ENCODE peak calls at places on chromosome 10, in nine cellular contexts. R, E, Y, M, C, P, N, X and O are unnamed samples. For H3K36me3, the result is how much of the 10 kb centered on the place peaks cover.

GRCh38 chr10:52883996-52884871 is 111.7 kb upstream of the MBL2 start:
- DNase-seq in R (peak), E (peak), Y (peak), M (peak), C (peak), P (peak), N (peak), X (peak), O (peak)

GRCh38 chr10:88234332-88234731 is 348.8 kb downstream of the RNLS start:
- DNase-seq in R (no peak), E (no peak), Y (no peak), M (no peak), C (no peak), P (no peak), N (no peak), X (no peak), O (no peak)

GRCh38 chr10:129794056-129794455 is 170.0 kb downstream of the EBF3 start:
- DNase-seq in R (no peak), E (no peak), Y (no peak), M (no peak), C (no peak), P (no peak), N (no peak), X (no peak), O (no peak)

GRCh38 chr10:8404721-8405120 is 350.2 kb downstream of the GATA3 start:
- DNase-seq in R (peak), E (peak), Y (no peak), M (no peak), C (no peak), P (no peak), N (no peak), X (peak), O (no peak)

GRCh38 chr10:655184-655583 is 34.3 kb downstream of the DIP2C start:
- DNase-seq in R (no peak), E (no peak), Y (peak), M (no peak), C (no peak), P (no peak), N (no peak), X (no peak), O (no peak)

GRCh38 chr10:120818301-120818700 is 32.9 kb upstream of the WDR11 start:
- DNase-seq in R (no peak), E (no peak), Y (no peak), M (no peak), C (no peak), P (no peak), N (no peak), X (no peak), O (peak)

GRCh38 chr10:20105931-20106330 is 289.7 kb downstream of the PLXDC2 start:
- DNase-seq in R (no peak), E (peak), Y (no peak), M (no peak), C (no peak), P (peak), N (no peak), X (no peak), O (no peak)

GRCh38 chr10:98063740-98064027 is 33.3 kb upstream of the CRTAC1 start:
- DNase-seq in R (no peak), E (no peak), Y (no peak), M (no peak), C (no peak), P (no peak), N (no peak), X (no peak), O (no peak)

GRCh38 chr10:34305189-34305588 is 509.9 kb downstream of the PARD3 start:
- DNase-seq in R (no peak), E (no peak), Y (peak), M (no peak), C (peak), P (no peak), N (no peak), X (peak), O (no peak)

GRCh38 chr10:69089638-69090599 is 2.0 kb downstream of the SRGN start:
- DNase-seq in R (peak), E (peak), Y (no peak), M (no peak), C (no peak), P (peak), N (no peak), X (peak), O (no peak)

GRCh38 chr10:133405844-133406527 is 12.0 kb downstream of the MTG1 start:
- DNase-seq in R (no peak), E (peak), Y (no peak), M (no peak), C (no peak), P (no peak), N (peak), X (no peak), O (no peak)
- H3K36me3 ChIP-seq in R (under half), E (under half), Y (under half), M (under half), C (half or more), P (under half), N (under half), X (under half), O (under half)

DNA sequence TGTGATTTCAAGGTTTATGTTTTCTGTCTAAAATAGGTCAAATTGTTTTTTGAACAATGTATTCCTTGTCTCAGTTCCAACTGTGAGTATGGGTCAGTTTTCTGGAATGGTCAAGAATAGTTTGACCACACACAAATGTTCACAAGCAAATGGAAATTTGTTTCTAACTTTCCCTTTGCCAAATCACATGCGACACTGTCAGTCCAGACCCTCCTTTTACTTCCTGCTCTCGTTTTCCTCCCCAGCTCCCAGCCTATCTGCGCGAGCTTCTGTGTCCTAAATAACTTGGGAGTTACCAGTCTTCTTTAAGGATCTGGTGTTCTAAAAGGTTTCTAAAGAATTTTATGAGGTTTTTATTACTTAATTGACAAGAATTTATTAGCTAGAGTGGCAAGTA is 266.0 kb upstream of the KLF6 start:
- DNase-seq in R (no peak), E (no peak), Y (no peak), M (no peak), C (no peak), P (peak), N (peak), X (no peak), O (no peak)
- H3K27ac ChIP-seq in R (no peak), E (no peak), Y (no peak), M (no peak), C (no peak), P (peak), N (peak), X (no peak), O (no peak)

DNA sequence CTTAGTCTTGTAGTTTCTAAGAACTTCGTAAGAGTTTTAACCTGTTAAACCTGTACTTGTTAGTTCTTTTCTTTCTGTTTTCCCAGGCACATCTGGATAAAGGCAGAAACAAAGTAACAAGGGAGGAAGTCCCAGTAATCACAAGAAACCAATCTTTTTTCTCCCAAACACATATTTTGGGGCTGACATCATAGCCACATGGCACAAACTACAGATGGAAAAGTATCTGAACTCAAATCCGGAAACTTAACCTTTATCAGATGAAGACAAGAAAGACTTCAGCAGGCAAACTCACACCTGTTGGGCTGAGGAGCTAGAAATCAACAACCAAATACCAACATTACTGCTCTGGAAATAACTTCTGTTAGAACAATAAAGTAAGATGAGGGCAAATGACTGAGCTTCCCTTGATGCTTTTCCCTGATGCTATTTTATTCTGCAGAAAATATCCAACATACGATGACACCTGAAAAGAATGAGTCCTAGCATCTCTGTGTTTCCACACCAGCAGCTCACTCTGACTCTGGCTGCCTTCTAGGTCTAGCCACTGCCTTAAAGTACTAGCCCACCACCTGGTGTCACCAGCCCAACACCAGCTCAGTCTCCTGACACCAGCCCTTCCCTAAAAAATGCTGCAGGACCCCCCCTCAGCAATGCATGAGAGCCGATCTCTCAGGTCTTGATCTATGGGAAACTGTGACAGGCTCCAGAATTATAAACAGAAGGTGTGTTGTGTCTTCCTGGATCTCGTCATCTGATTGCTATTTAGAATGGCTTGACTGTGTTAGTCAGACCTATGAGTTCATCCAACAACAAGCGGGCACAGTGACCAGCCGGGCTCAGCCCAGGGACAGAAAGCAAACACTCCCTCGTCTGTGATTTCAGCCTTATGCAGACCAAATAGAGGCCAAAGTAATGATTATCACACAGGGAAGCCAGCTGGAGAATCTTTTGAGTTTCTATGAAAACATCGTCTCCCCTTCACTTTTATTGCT is 66.8 kb downstream of the CUBN start:
- DNase-seq in R (no peak), E (peak), Y (no peak), M (peak), C (peak), P (peak), N (peak), X (peak), O (no peak)
- H3K9ac ChIP-seq in R (no peak), E (peak), Y (no peak), M (peak), C (peak), P (peak), N (peak), X (peak), O (no peak)

GRCh38 chr10:5779753-5780152 is 33.5 kb downstream of the GDI2 start:
- DNase-seq in R (no peak), E (no peak), Y (no peak), M (no peak), C (no peak), P (no peak), N (peak), X (no peak), O (no peak)

GRCh38 chr10:5788969-5789368 is 24.3 kb downstream of the GDI2 start:
- DNase-seq in R (no peak), E (no peak), Y (no peak), M (no peak), C (no peak), P (no peak), N (no peak), X (no peak), O (no peak)

GRCh38 chr10:5782174-5782573 is 31.1 kb downstream of the GDI2 start:
- DNase-seq in R (peak), E (no peak), Y (no peak), M (no peak), C (no peak), P (no peak), N (no peak), X (peak), O (no peak)

DNA sequence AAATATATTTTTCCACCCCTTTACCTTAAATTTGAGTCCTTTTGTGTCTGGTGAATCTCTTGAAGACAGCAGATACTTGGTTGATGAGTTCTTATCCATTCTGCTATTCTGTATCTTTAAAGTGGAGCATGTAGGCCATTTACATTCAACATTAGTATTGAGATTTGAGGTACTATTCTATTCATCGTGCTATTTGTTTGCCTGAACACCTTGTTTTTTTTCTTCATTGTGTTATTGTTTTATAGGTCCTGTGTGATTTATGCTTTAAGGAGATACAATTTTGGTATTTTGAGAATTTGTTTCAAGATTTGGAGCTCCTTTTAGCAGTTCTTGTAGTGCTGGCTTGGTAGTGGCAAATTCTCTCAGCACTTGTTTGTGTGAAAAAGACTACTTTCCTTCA is 29.9 kb downstream of the GDI2 start:
- DNase-seq in R (no peak), E (no peak), Y (no peak), M (no peak), C (no peak), P (no peak), N (no peak), X (no peak), O (no peak)
- H3K36me3 ChIP-seq in R (under half), E (half or more), Y (half or more), M (under half), C (half or more), P (under half), N (half or more), X (under half), O (half or more)

GRCh38 chr10:122301055-122301810 is 30.1 kb downstream of the BTBD16 start:
- DNase-seq in R (no peak), E (peak), Y (no peak), M (no peak), C (no peak), P (peak), N (peak), X (no peak), O (no peak)

GRCh38 chr10:122302315-122302714 is 31.2 kb downstream of the BTBD16 start:
- DNase-seq in R (no peak), E (no peak), Y (no peak), M (no peak), C (no peak), P (no peak), N (no peak), X (no peak), O (no peak)

GRCh38 chr10:122299423-122300075 is 28.5 kb downstream of the BTBD16 start:
- DNase-seq in R (no peak), E (no peak), Y (no peak), M (no peak), C (no peak), P (no peak), N (no peak), X (no peak), O (no peak)

GRCh38 chr10:122303271-122304053 is 32.4 kb downstream of the BTBD16 start:
- DNase-seq in R (no peak), E (no peak), Y (no peak), M (no peak), C (peak), P (no peak), N (no peak), X (no peak), O (no peak)

DNA sequence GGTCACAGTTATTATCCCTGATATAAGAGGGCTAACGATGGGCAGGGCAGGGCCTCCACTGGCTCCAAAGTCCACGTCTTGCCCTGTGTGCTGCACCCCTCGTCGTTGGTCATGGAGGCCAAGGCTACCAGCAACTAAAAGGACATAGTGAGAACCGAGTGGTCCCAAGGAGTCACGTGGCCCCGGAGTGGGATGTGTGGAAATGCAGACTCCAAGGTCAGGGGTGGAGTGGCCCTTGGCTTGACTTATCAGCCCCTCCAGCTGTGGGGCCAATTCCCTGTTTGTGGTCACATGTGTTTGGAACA is 30.7 kb downstream of the BTBD16 start:
- DNase-seq in R (no peak), E (no peak), Y (no peak), M (no peak), C (no peak), P (no peak), N (no peak), X (no peak), O (no peak)
- H3K27ac ChIP-seq in R (no peak), E (peak), Y (no peak), M (no peak), C (peak), P (no peak), N (peak), X (no peak), O (no peak)

GRCh38 chr10:61963669-61964058 is 62.2 kb downstream of the ARID5B start:
- DNase-seq in R (no peak), E (no peak), Y (no peak), M (no peak), C (no peak), P (no peak), N (no peak), X (no peak), O (no peak)
- H3K9ac ChIP-seq in R (peak), E (no peak), Y (no peak), M (no peak), C (peak), P (no peak), N (no peak), X (no peak), O (no peak)

DNA sequence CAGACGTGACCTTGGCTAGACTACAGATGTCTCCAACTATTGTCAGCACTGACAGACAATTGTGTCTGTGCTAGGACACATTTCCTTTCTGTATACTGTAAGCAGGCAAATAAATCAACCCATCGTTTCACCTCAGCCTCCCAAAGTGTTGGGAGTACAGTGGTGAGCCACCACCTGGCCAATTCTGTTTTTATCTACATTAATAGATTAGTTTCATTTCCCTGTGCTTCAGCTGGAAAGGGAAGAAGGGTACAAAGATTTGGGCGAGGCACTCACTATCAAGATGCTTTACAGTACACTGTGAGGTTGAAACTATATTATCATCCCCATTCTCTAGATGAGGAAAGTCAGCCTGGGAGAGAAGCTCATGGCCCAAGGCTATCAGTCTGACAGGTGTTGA is 21.9 kb downstream of the SFR1 start:
- DNase-seq in R (no peak), E (no peak), Y (no peak), M (no peak), C (no peak), P (no peak), N (no peak), X (no peak), O (no peak)
- H3K36me3 ChIP-seq in R (under half), E (under half), Y (under half), M (under half), C (under half), P (under half), N (under half), X (under half), O (under half)

GRCh38 chr10:86345296-86346168 is 21.1 kb downstream of the GRID1 start:
- DNase-seq in R (no peak), E (no peak), Y (no peak), M (peak), C (no peak), P (no peak), N (peak), X (peak), O (no peak)

GRCh38 chr10:86343761-86344160 is 22.8 kb downstream of the GRID1 start:
- DNase-seq in R (no peak), E (no peak), Y (no peak), M (no peak), C (no peak), P (no peak), N (no peak), X (no peak), O (no peak)

GRCh38 chr10:86344281-86344680 is 22.3 kb downstream of the GRID1 start:
- DNase-seq in R (no peak), E (no peak), Y (no peak), M (no peak), C (no peak), P (no peak), N (no peak), X (no peak), O (no peak)

GRCh38 chr10:86346169-86346793 is 20.3 kb downstream of the GRID1 start:
- DNase-seq in R (no peak), E (no peak), Y (no peak), M (no peak), C (no peak), P (no peak), N (no peak), X (no peak), O (no peak)

GRCh38 chr10:86344714-86345161 is 21.9 kb downstream of the GRID1 start:
- DNase-seq in R (no peak), E (no peak), Y (no peak), M (no peak), C (no peak), P (no peak), N (peak), X (peak), O (no peak)
- H3K27ac ChIP-seq in R (no peak), E (no peak), Y (no peak), M (no peak), C (no peak), P (no peak), N (no peak), X (no peak), O (no peak)

GRCh38 chr10:95837368-95837776 is 70.4 kb upstream of the CC2D2B start:
- DNase-seq in R (no peak), E (no peak), Y (no peak), M (no peak), C (no peak), P (no peak), N (no peak), X (no peak), O (peak)
- H3K9ac ChIP-seq in R (no peak), E (no peak), Y (no peak), M (no peak), C (peak), P (no peak), N (no peak), X (no peak), O (no peak)

GRCh38 chr10:6227346-6227745 is 24.6 kb downstream of the PFKFB3 start:
- DNase-seq in R (no peak), E (no peak), Y (no peak), M (no peak), C (no peak), P (no peak), N (no peak), X (no peak), O (no peak)
- H3K36me3 ChIP-seq in R (under half), E (under half), Y (half or more), M (under half), C (half or more), P (under half), N (under half), X (under half), O (half or more)